ENCODE peak calls at places on chromosomes 2 and 18, in seven cellular contexts. T, C, H, J, Q, P and I are unnamed samples.

GRCh38 chr2:197657562-197657961 is 17.8 kb downstream of the RFTN2 start:
- DNase-seq in T (no peak), C (no peak), H (no peak), J (no peak), Q (no peak), P (no peak), I (no peak)

GRCh38 chr2:130832296-130832940 is 4.3 kb upstream of the ARHGEF4 start:
- DNase-seq in T (no peak), C (no peak), H (no peak), J (no peak), Q (peak), P (no peak), I (no peak)

GRCh38 chr18:24446953-24447537 is 13.4 kb upstream of the HRH4 start:
- DNase-seq in T (no peak), C (no peak), H (no peak), J (no peak), Q (no peak), P (no peak), I (no peak)

GRCh38 chr18:58013241-58014211 is 30.5 kb upstream of the NEDD4L start:
- DNase-seq in T (no peak), C (no peak), H (no peak), J (no peak), Q (no peak), P (no peak), I (no peak)

GRCh38 chr2:199100326-199101110 is 357.2 kb downstream of the SATB2 start:
- DNase-seq in T (no peak), C (peak), H (no peak), J (no peak), Q (no peak), P (no peak), I (no peak)

GRCh38 chr2:167752734-167753133 is 494.7 kb downstream of the STK39 start:
- DNase-seq in T (no peak), C (no peak), H (no peak), J (no peak), Q (no peak), P (no peak), I (no peak)

GRCh38 chr2:46365913-46366674 is 68.9 kb downstream of the EPAS1 start:
- DNase-seq in T (no peak), C (no peak), H (no peak), J (no peak), Q (no peak), P (no peak), I (no peak)

GRCh38 chr18:43596106-43596712 is 318.9 kb upstream of the SYT4 start:
- DNase-seq in T (peak), C (peak), H (peak), J (no peak), Q (no peak), P (no peak), I (no peak)

GRCh38 chr18:58784601-58785137 is 80.0 kb upstream of the ZNF532 start:
- DNase-seq in T (no peak), C (no peak), H (no peak), J (no peak), Q (no peak), P (no peak), I (no peak)

GRCh38 chr2:232345251-232345650 is 33.3 kb upstream of the ALPP start:
- DNase-seq in T (no peak), C (no peak), H (no peak), J (no peak), Q (peak), P (no peak), I (no peak)

GRCh38 chr2:217086038-217086522 is 226.2 kb upstream of the TNP1 start:
- DNase-seq in T (peak), C (no peak), H (no peak), J (no peak), Q (no peak), P (no peak), I (no peak)

GRCh38 chr2:187453078-187453641 is 5.1 kb upstream of the CALCRL start:
- DNase-seq in T (peak), C (peak), H (peak), J (no peak), Q (no peak), P (no peak), I (no peak)

GRCh38 chr18:59784694-59785093 is 87.5 kb upstream of the CCBE1 start:
- DNase-seq in T (no peak), C (no peak), H (no peak), J (no peak), Q (no peak), P (no peak), I (no peak)

GRCh38 chr18:45850021-45850420 is 24.5 kb downstream of the SIGLEC15 start:
- DNase-seq in T (peak), C (no peak), H (no peak), J (no peak), Q (no peak), P (no peak), I (no peak)

GRCh38 chr2:168315331-168316072 is 68.1 kb upstream of the STK39 start:
- DNase-seq in T (no peak), C (no peak), H (no peak), J (no peak), Q (no peak), P (no peak), I (no peak)

GRCh38 chr18:48693625-48694262 is 154.9 kb downstream of the CTIF start:
- DNase-seq in T (no peak), C (no peak), H (no peak), J (no peak), Q (no peak), P (no peak), I (no peak)

GRCh38 chr2:186755066-186755465 is 61.2 kb downstream of the FAM171B start:
- DNase-seq in T (no peak), C (no peak), H (no peak), J (no peak), Q (no peak), P (no peak), I (no peak)

GRCh38 chr2:53515435-53516332 is 251.9 kb upstream of the CHAC2 start:
- DNase-seq in T (peak), C (peak), H (no peak), J (no peak), Q (no peak), P (no peak), I (no peak)

GRCh38 chr2:109644571-109645275 is 30.6 kb downstream of the SOWAHC start:
- DNase-seq in T (no peak), C (no peak), H (no peak), J (no peak), Q (no peak), P (no peak), I (no peak)

GRCh38 chr2:205197468-205198129 is 484.7 kb upstream of the NRP2 start:
- DNase-seq in T (no peak), C (no peak), H (no peak), J (no peak), Q (no peak), P (no peak), I (no peak)

GRCh38 chr18:3794537-3795348 is 344.8 kb downstream of the TGIF1 start:
- DNase-seq in T (peak), C (no peak), H (peak), J (no peak), Q (no peak), P (peak), I (no peak)

GRCh38 chr18:48943736-48944527 is 6.8 kb downstream of the SMAD7 start:
- DNase-seq in T (no peak), C (no peak), H (no peak), J (no peak), Q (peak), P (no peak), I (no peak)

GRCh38 chr2:237859533-237860272 is at the start of gene RAMP1:
- DNase-seq in T (no peak), C (no peak), H (no peak), J (peak), Q (no peak), P (no peak), I (peak)

GRCh38 chr18:34802938-34803337 is 92.8 kb downstream of the DTNA start:
- DNase-seq in T (no peak), C (no peak), H (no peak), J (no peak), Q (no peak), P (no peak), I (no peak)

GRCh38 chr2:232038251-232038897 is 76.9 kb downstream of the DIS3L2 start:
- DNase-seq in T (no peak), C (no peak), H (no peak), J (no peak), Q (no peak), P (no peak), I (no peak)

GRCh38 chr18:36314754-36315153 is 17.2 kb downstream of the FHOD3 start:
- DNase-seq in T (no peak), C (no peak), H (no peak), J (no peak), Q (no peak), P (peak), I (no peak)

GRCh38 chr2:186716899-186717811 is 23.3 kb downstream of the FAM171B start:
- DNase-seq in T (no peak), C (no peak), H (no peak), J (no peak), Q (no peak), P (no peak), I (no peak)

GRCh38 chr2:37918742-37919186 is 6.3 kb upstream of the RMDN2 start:
- DNase-seq in T (no peak), C (no peak), H (no peak), J (no peak), Q (no peak), P (no peak), I (no peak)

GRCh38 chr2:120406566-120406965 is 60.6 kb downstream of the INHBB start:
- DNase-seq in T (no peak), C (no peak), H (no peak), J (no peak), Q (no peak), P (no peak), I (no peak)

GRCh38 chr18:77067315-77068061 is 65.1 kb downstream of the MBP start:
- DNase-seq in T (peak), C (no peak), H (no peak), J (no peak), Q (peak), P (peak), I (no peak)

GRCh38 chr2:241064008-241064801 is 37.9 kb downstream of the MTERF4 start:
- DNase-seq in T (peak), C (no peak), H (peak), J (peak), Q (peak), P (no peak), I (no peak)

GRCh38 chr2:145906356-145906755 is 1386.4 kb upstream of the ZEB2 start:
- DNase-seq in T (no peak), C (no peak), H (no peak), J (no peak), Q (no peak), P (no peak), I (no peak)

GRCh38 chr18:36294031-36294430 is 3.5 kb upstream of the FHOD3 start:
- DNase-seq in T (no peak), C (no peak), H (no peak), J (no peak), Q (no peak), P (no peak), I (no peak)

GRCh38 chr2:11866358-11867335 is 120.2 kb downstream of the LPIN1 start:
- DNase-seq in T (peak), C (peak), H (no peak), J (no peak), Q (no peak), P (no peak), I (no peak)

GRCh38 chr2:127612111-127612822 is 33.7 kb upstream of the GPR17 start:
- DNase-seq in T (no peak), C (no peak), H (peak), J (no peak), Q (peak), P (no peak), I (no peak)

GRCh38 chr2:24297663-24298062 is 62.7 kb downstream of the ITSN2 start:
- DNase-seq in T (no peak), C (no peak), H (no peak), J (no peak), Q (no peak), P (no peak), I (no peak)

GRCh38 chr2:188604579-188604978 is 312.9 kb downstream of the GULP1 start:
- DNase-seq in T (no peak), C (no peak), H (no peak), J (no peak), Q (no peak), P (no peak), I (no peak)

GRCh38 chr2:62410015-62410453 is 96.0 kb downstream of the TMEM17 start:
- DNase-seq in T (peak), C (no peak), H (no peak), J (no peak), Q (peak), P (no peak), I (no peak)

GRCh38 chr2:36952748-36953197 is 13.6 kb downstream of the STRN start:
- DNase-seq in T (no peak), C (no peak), H (peak), J (no peak), Q (no peak), P (no peak), I (no peak)